ENCODE peak calls at places on chromosome 2, in nine cellular contexts. P, O, D, B, A, K, V, C and E are unnamed samples.

GRCh38 chr2:232891621-232892071 is 21.6 kb downstream of the SNORC start:
- DNase-seq in C (peak), P (no peak), V (no peak), A (peak), O (no peak), D (peak), B (no peak), K (no peak), E (no peak)

GRCh38 chr2:109195193-109196045 is 66.4 kb downstream of the SH3RF3 start:
- DNase-seq in O (no peak), V (peak), D (no peak), B (no peak), K (no peak), P (no peak), A (no peak), C (no peak), E (no peak)

GRCh38 chr2:69704446-69704845 is 37.5 kb upstream of the ANXA4 start:
- DNase-seq in V (no peak), B (no peak), C (no peak), P (no peak), O (no peak), K (no peak), A (peak), D (peak), E (no peak)

GRCh38 chr2:161416294-161416632 is at the start of gene TBR1:
- DNase-seq in P (no peak), V (no peak), C (no peak), A (peak), D (no peak), B (no peak), K (no peak), O (no peak), E (no peak)

GRCh38 chr2:108184421-108184820 is 55.3 kb upstream of the SULT1C3 start:
- DNase-seq in D (peak), V (peak), P (no peak), C (no peak), A (peak), O (no peak), B (no peak), K (no peak), E (no peak)

GRCh38 chr2:30371028-30371708 is 75.9 kb upstream of the LCLAT1 start:
- DNase-seq in D (no peak), O (no peak), C (no peak), B (no peak), P (no peak), V (no peak), K (no peak), A (no peak), E (no peak)

GRCh38 chr2:98569197-98569793 is 39.0 kb downstream of the COA5 start:
- DNase-seq in V (peak), O (no peak), P (no peak), C (no peak), A (no peak), D (peak), K (no peak), B (no peak), E (no peak)

GRCh38 chr2:31688282-31688681 is 107.5 kb upstream of the SRD5A2 start:
- DNase-seq in K (no peak), P (no peak), O (no peak), B (no peak), C (no peak), V (no peak), A (no peak), D (peak), E (no peak)

GRCh38 chr2:176002684-176003225 is 688 bp upstream of the LNPK start:
- DNase-seq in K (no peak), V (peak), B (no peak), C (no peak), D (peak), P (no peak), O (no peak), A (peak), E (no peak)

GRCh38 chr2:42252464-42252863 is 83.3 kb downstream of the EML4 start:
- DNase-seq in B (no peak), A (no peak), P (no peak), O (no peak), C (no peak), K (no peak), V (no peak), D (no peak), E (no peak)

GRCh38 chr2:42249887-42250286 is 80.7 kb downstream of the EML4 start:
- DNase-seq in K (no peak), P (no peak), A (peak), O (no peak), V (peak), C (no peak), B (no peak), D (no peak), E (peak)

GRCh38 chr2:42256502-42256901 is 87.3 kb downstream of the EML4 start:
- DNase-seq in A (no peak), O (no peak), P (no peak), B (no peak), V (peak), C (no peak), D (peak), K (no peak), E (no peak)

GRCh38 chr2:42250925-42251324 is 81.8 kb downstream of the EML4 start:
- DNase-seq in B (no peak), K (no peak), P (no peak), D (no peak), C (no peak), V (no peak), O (no peak), A (no peak), E (no peak)

DNA sequence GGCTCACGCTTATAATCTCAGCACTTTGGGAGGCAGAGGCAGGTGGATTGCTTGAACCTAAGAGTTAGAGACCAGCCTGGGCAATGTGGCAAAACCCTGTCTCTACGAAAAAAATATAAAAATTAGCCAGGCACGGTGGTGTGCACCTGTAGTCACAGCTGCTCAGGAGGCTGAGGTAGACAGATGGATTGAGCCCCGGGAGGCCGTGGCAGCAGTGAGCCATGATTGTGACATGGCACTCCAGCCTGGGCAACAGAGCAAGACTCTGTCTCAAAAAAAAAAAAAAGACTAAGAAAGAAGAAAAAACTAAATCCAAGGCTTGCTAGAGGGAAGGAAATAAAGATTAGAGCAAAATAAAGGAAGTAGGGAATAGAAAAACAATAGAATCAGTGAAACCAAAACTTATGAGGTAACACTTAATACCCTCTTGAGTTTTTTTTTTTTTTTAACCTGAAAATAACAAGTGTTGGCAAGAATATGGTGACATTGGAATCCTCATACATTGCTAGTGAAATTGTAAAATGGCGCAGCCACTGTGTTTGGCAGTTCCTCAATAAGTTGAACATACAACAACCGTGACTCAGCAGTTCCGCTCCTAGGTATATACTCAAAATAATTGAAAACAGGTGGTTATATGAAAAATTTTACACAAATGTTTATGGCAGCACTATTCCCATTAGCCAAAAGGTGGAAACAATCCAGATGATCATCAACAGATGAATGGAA is 85.2 kb downstream of the EML4 start:
- DNase-seq in C (no peak), O (no peak), D (no peak), A (no peak), V (no peak), P (peak), B (no peak), K (no peak), E (no peak)
- TF ChIP-seq CTCF in C (no peak), O (no peak), D (no peak), A (no peak), V (no peak), P (no peak), B (no peak), K (no peak), E (no peak)

GRCh38 chr2:241209271-241209670 is 20.8 kb downstream of the ANO7 start:
- DNase-seq in P (no peak), V (no peak), C (no peak), B (no peak), D (no peak), A (no peak), K (no peak), O (no peak), E (no peak)
- TF ChIP-seq CTCF in P (no peak), V (no peak), C (no peak), B (no peak), D (no peak), A (no peak), K (no peak), O (no peak), E (no peak)

GRCh38 chr2:238063414-238064189 is 2.8 kb downstream of the SCLY start:
- DNase-seq in D (no peak), O (no peak), P (no peak), V (no peak), C (no peak), K (no peak), A (no peak), B (no peak), E (no peak)

GRCh38 chr2:238064376-238064775 is 3.6 kb downstream of the SCLY start:
- DNase-seq in P (no peak), O (no peak), A (no peak), B (no peak), K (no peak), D (no peak), C (no peak), V (no peak), E (no peak)

GRCh38 chr2:238066218-238066617 is 5.4 kb downstream of the SCLY start:
- DNase-seq in K (no peak), V (no peak), B (no peak), D (no peak), A (no peak), C (no peak), O (no peak), P (no peak), E (no peak)

GRCh38 chr2:238067939-238068338 is 7.1 kb downstream of the SCLY start:
- DNase-seq in V (no peak), A (no peak), P (no peak), O (no peak), D (no peak), C (no peak), B (no peak), K (no peak), E (no peak)

GRCh38 chr2:238065447-238065846 is 4.6 kb downstream of the SCLY start:
- DNase-seq in V (no peak), C (no peak), B (no peak), O (no peak), A (no peak), D (no peak), P (no peak), K (no peak), E (no peak)
- TF ChIP-seq CTCF in V (no peak), C (no peak), B (no peak), O (no peak), A (no peak), D (no peak), P (no peak), K (no peak), E (no peak)

GRCh38 chr2:156124458-156124857 is 208.1 kb downstream of the NR4A2 start:
- DNase-seq in B (no peak), K (no peak), V (no peak), D (no peak), P (no peak), O (no peak), C (no peak), A (no peak), E (no peak)
- TF ChIP-seq CTCF in B (no peak), K (no peak), V (no peak), D (no peak), P (no peak), O (no peak), C (no peak), A (no peak), E (no peak)

DNA sequence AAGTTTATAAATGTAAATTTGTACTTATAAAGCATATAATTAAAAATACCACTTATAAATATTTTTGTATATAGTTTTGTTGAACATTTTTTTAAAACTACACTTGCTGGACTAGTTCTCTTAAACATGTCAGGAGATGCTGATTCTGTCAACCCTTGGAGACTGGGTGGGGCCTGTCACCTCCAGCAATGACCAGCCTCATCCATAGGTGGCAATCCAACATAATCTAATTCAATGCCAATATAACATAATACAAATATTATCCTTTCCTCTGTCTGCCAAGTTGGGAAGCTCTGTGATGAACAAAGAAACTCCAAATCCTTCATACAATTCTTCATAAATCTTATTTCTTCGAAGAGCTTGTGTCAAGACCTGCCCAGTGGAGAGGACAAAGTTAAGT is 140.4 kb downstream of the RBMS1 start:
- DNase-seq in K (no peak), B (no peak), P (no peak), A (peak), D (no peak), O (no peak), V (no peak), C (no peak), E (peak)
- TF ChIP-seq CTCF in K (peak), B (no peak), P (peak), A (peak), D (no peak), O (no peak), V (no peak), C (no peak), E (peak)

GRCh38 chr2:130346041-130346740 is 3.5 kb downstream of the IMP4 start:
- DNase-seq in C (no peak), A (no peak), P (no peak), B (no peak), D (no peak), O (no peak), K (no peak), V (no peak), E (no peak)
- TF ChIP-seq CTCF in C (no peak), A (no peak), P (no peak), B (no peak), D (no peak), O (no peak), K (no peak), V (no peak), E (no peak)

DNA sequence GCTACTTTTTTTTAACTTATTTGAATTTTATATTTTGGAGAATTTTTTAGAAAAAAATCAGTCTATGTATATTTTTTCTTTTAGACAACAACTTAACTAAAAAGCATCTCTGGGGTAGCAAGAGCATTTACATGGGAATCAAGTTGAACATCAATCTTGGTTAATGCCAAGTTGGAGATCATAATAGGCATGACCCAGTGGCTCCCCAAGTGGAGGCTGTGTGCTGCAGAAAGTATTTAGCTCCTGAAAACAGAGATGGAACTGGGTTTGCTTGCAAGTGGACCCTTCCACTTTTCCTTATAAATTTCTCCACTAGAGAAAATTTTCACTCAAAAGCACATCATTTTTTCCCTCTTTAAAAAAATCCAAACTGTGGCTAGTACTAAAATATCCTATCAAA is 23.9 kb upstream of the CAVIN2 start:
- DNase-seq in B (no peak), O (no peak), V (no peak), A (no peak), C (no peak), K (no peak), D (no peak), P (no peak), E (no peak)
- TF ChIP-seq CTCF in B (peak), O (no peak), V (no peak), A (peak), C (no peak), K (peak), D (peak), P (peak), E (peak)

GRCh38 chr2:101204400-101205095 is 48.1 kb upstream of the CNOT11 start:
- DNase-seq in P (no peak), C (no peak), K (no peak), B (no peak), V (no peak), A (no peak), O (no peak), D (peak), E (no peak)
- TF ChIP-seq CTCF in P (no peak), C (peak), K (peak), B (peak), V (peak), A (no peak), O (no peak), D (peak), E (peak)

DNA sequence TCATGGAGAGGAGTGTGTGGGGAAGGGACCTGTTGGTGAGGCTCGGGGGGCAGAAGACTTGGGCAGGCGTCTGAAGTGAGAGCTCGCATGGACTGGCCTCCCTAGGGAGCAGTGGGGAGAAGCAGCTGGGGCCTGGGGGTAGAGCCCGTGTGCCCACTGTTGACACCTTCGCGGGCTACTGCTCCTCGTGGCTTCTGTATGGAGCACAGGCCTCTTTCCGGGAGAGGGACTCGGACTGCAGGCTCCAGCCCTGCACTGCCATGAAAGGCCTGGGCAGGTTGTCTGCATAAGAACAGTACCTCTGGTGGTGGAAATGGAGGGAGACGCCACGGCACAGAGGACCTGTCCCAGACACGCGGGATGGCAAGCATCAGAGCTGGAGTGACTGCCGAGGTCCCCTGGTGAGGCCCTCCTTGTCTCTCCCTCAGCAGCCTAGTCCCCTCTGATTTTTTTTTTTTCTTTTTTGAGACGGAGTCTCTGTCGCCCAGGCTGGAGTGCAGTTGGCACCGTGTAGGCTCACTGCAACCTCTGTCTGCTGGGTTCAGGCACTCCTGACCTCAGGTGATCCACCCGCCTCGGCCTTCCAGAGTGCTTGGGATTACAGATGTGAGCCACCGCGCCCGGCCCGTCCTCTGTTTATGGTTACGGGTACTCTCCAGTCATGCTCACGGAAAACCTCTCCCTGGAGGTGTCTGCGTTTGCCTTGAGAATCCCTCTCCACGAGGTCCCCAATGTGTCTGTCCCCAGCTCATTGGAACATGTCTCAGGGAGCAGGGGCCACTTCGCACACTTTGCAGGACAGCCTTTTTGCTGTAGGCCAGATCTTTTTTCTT is 44.7 kb upstream of the PTMA start:
- DNase-seq in O (no peak), P (no peak), K (no peak), A (no peak), C (no peak), B (no peak), D (no peak), V (no peak), E (no peak)
- TF ChIP-seq CTCF in O (no peak), P (no peak), K (no peak), A (no peak), C (no peak), B (no peak), D (no peak), V (no peak), E (no peak)

GRCh38 chr2:88187038-88187676 is 17.0 kb downstream of the THNSL2 start:
- DNase-seq in A (peak), P (peak), B (no peak), K (peak), C (no peak), O (no peak), D (peak), V (peak), E (no peak)
- TF ChIP-seq CTCF in A (peak), P (peak), B (peak), K (peak), C (peak), O (peak), D (peak), V (peak), E (peak)